ENCODE peak calls at places on chromosomes 7 and 10, in six cellular contexts. M, Z, T, D, O and E are unnamed samples.

GRCh38 chr10:119511828-119512515 is 30.5 kb downstream of the RGS10 start:
- DNase-seq in M (no peak), Z (no peak), T (peak; percentile 33), D (no peak), O (no peak), E (no peak)

GRCh38 chr10:112471878-112472487 is 25.0 kb downstream of the VTI1A start:
- DNase-seq in M (peak; percentile 72), Z (peak; percentile 58), T (peak; percentile 49), D (peak; percentile 62), O (peak; percentile 45), E (peak; percentile 72)

GRCh38 chr10:85603167-85603940 is 763.2 kb downstream of the GRID1 start:
- DNase-seq in M (no peak), Z (peak; percentile 28), T (no peak), D (no peak), O (no peak), E (no peak)

GRCh38 chr10:12382956-12383531 is 33.7 kb downstream of the CAMK1D start:
- DNase-seq in M (no peak), Z (no peak), T (no peak), D (no peak), O (no peak), E (no peak)

GRCh38 chr7:14835399-14835798 is 67.2 kb downstream of the DGKB start:
- DNase-seq in M (no peak), Z (no peak), T (no peak), D (no peak), O (no peak), E (no peak)

GRCh38 chr7:6640246-6640721 is 3.2 kb downstream of the ZNF316 start:
- DNase-seq in M (no peak), Z (no peak), T (peak; percentile 75), D (no peak), O (no peak), E (peak; percentile 81)

GRCh38 chr10:132467464-132468149 is 70.0 kb upstream of the INPP5A start:
- DNase-seq in M (no peak), Z (no peak), T (no peak), D (no peak), O (no peak), E (no peak)

GRCh38 chr10:114879541-114880158 is 58.1 kb downstream of the FHIP2A start:
- DNase-seq in M (peak; percentile 43), Z (peak; percentile 25), T (peak; percentile 66), D (peak; percentile 45), O (peak; percentile 53), E (peak; percentile 49)

GRCh38 chr7:142498364-142498763 is 240.5 kb upstream of the PRSS58 start:
- DNase-seq in M (no peak), Z (no peak), T (no peak), D (no peak), O (no peak), E (peak; percentile 21)

GRCh38 chr7:76241141-76241540 is 39.4 kb downstream of the SRRM3 start:
- DNase-seq in M (no peak), Z (no peak), T (no peak), D (no peak), O (no peak), E (no peak)

GRCh38 chr7:49776994-49777393 is 3.6 kb downstream of the VWC2 start:
- DNase-seq in M (no peak), Z (no peak), T (peak; percentile 79), D (no peak), O (no peak), E (no peak)

GRCh38 chr7:66099232-66099550 is 15.5 kb upstream of the CRCP start:
- DNase-seq in M (no peak), Z (no peak), T (no peak), D (no peak), O (no peak), E (no peak)

DNA sequence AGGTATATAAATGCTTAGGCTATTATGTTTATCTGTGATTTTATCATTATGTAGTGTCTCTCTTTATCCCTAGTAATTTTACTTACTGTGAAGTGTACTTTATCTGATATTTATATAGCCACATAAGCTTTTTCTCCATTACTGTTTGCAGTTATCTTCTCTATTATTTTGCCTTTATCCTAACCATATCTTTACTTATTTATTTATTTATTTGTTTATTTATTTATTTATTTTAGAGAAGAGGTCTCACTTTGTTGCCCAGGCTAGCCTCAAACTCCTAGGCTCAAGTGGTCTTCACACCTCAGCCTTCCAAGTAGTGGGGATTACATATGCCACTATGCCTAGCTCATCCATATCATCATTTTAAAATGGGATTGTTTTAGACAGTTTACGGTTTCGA is 331.8 kb downstream of the C7orf25 start:
- DNase-seq in M (no peak), Z (no peak), T (no peak), D (no peak), O (no peak), E (no peak)
- TF ChIP-seq EZH2phosphoT487 in M (no peak), Z (no peak), T (no peak), D (no peak), O (no peak), E (no peak)

GRCh38 chr7:106499897-106500296 is 161.1 kb downstream of the CCDC71L start:
- DNase-seq in M (no peak), Z (no peak), T (no peak), D (no peak), O (no peak), E (no peak)
- H3K79me2 ChIP-seq in M (no peaks in the 10 kb centered on the region), Z (no peaks in the 10 kb centered on the region), T (no peaks in the 10 kb centered on the region), D (no peaks in the 10 kb centered on the region), O (no peaks in the 10 kb centered on the region), E (no peaks in the 10 kb centered on the region)

DNA sequence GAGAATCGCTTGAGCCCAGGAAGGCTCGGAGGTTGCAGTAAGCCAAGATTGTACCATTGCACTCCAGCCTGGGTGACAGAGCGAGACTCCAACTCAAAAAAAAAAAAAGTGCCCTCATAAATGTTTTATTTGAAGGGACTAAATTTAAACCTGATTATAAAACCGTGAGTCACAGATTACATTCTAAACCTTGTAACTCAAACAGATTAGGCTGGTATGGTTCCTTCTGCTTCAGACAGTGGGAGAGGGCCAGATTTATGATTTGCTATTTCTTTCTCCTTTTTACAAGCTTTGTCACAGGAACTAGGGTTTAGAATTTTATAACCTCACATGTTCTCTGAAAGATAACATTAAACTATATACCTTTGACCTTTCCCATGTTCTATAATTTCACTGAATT is 801.2 kb upstream of the ZWINT start:
- DNase-seq in M (no peak), Z (peak; percentile 11), T (no peak), D (no peak), O (no peak), E (no peak)
- H3K4me2 ChIP-seq in M (no peak overlapping the region), Z (no peak overlapping the region), T (no peak overlapping the region), D (no peak overlapping the region), O (no peak overlapping the region), E (no peak overlapping the region)

GRCh38 chr10:59537451-59537850 is 172.2 kb downstream of the SLC16A9 start:
- DNase-seq in M (no peak), Z (no peak), T (no peak), D (no peak), O (no peak), E (no peak)

GRCh38 chr10:59536151-59536550 is 173.5 kb downstream of the SLC16A9 start:
- DNase-seq in M (no peak), Z (peak; percentile 32), T (no peak), D (no peak), O (no peak), E (peak; percentile 89)

GRCh38 chr10:59538623-59539022 is 171.0 kb downstream of the SLC16A9 start:
- DNase-seq in M (no peak), Z (no peak), T (no peak), D (no peak), O (no peak), E (no peak)

GRCh38 chr10:59536576-59537014 is 173.1 kb downstream of the SLC16A9 start:
- DNase-seq in M (no peak), Z (no peak), T (peak; percentile 7), D (no peak), O (no peak), E (peak; percentile 36)
- TF ChIP-seq EZH2phosphoT487 in M (no peak), Z (no peak), T (no peak), D (no peak), O (no peak), E (no peak)